ENCODE peak calls at places on chromosomes 6 and 20, in six cellular contexts. O is endodermal cell, H is body of pancreas, P is AG04450, I is foreskin fibroblast, Q is HCT116. T is an unnamed sample.
A peak's percentile ranks its signal among the peaks of the same experiment; 100 is the strongest.

GRCh38 chr20:11849270-11849920 is 68.3 kb upstream of the BTBD3 start:
- DNase-seq in O (no peak), Q (no peak), I (peak; percentile 51), P (no peak), H (no peak), T (peak; percentile 25)

GRCh38 chr6:41940759-41941279 is 789 bp downstream of the CCND3 start:
- DNase-seq in Q (no peak), H (peak; percentile 36), I (peak; percentile 71), O (peak; percentile 78), P (no peak), T (no peak)

GRCh38 chr20:57566803-57567459 is 6.0 kb downstream of the PCK1 start:
- DNase-seq in I (no peak), O (no peak), Q (no peak), P (no peak), H (no peak), T (no peak)

GRCh38 chr20:63698739-63699465 is 2.5 kb downstream of the TNFRSF6B start:
- DNase-seq in H (peak; percentile 7), P (peak; percentile 70), Q (peak; percentile 67), I (peak; percentile 91), O (peak; percentile 71), T (peak; percentile 70)

GRCh38 chr6:112485140-112485539 is 138.0 kb downstream of the RFPL4B start:
- DNase-seq in H (no peak), P (no peak), Q (no peak), I (no peak), O (no peak), T (no peak)

GRCh38 chr6:68760941-68761676 is 126.0 kb downstream of the ADGRB3 start:
- DNase-seq in P (no peak), H (no peak), I (no peak), Q (no peak), O (no peak), T (no peak)

GRCh38 chr20:36540551-36541211 is 638 bp upstream of the MYL9 start:
- DNase-seq in O (peak; percentile 68), P (no peak), H (no peak), Q (no peak), I (no peak), T (peak; percentile 5)

GRCh38 chr20:776165-776564 is 7.9 kb upstream of the SLC52A3 start:
- DNase-seq in P (no peak), I (no peak), Q (no peak), O (no peak), H (no peak), T (no peak)

GRCh38 chr6:91653954-91654843 is 1067.3 kb upstream of the MAP3K7 start:
- DNase-seq in H (no peak), Q (no peak), I (no peak), P (no peak), O (no peak), T (no peak)

GRCh38 chr6:52403627-52404026 is 16.5 kb upstream of the EFHC1 start:
- DNase-seq in I (no peak), H (peak; percentile 37), O (no peak), Q (no peak), P (no peak), T (no peak)

GRCh38 chr6:15739867-15740266 is 77.0 kb upstream of the DTNBP1 start:
- DNase-seq in I (no peak), Q (no peak), H (no peak), O (no peak), P (no peak), T (no peak)
- H3K4me3 ChIP-seq in I (no peak overlapping the region), Q (no peak overlapping the region), H (no peak overlapping the region), O (no peak overlapping the region), P (no peak overlapping the region), T (no peak overlapping the region)

GRCh38 chr20:38165089-38165965 is at the start of gene TGM2:
- DNase-seq in H (peak; percentile 85), Q (no peak), I (peak; percentile 88), O (peak; percentile 90), P (no peak), T (no peak)

GRCh38 chr20:38162149-38162548 is 2.9 kb downstream of the TGM2 start:
- DNase-seq in O (no peak), P (no peak), Q (no peak), H (no peak), I (no peak), T (no peak)

GRCh38 chr20:38164624-38165088 is 414 bp downstream of the TGM2 start:
- DNase-seq in P (no peak), I (no peak), O (no peak), H (no peak), Q (no peak), T (no peak)

GRCh38 chr20:38162878-38163875 is 1.9 kb downstream of the TGM2 start:
- DNase-seq in I (no peak), O (no peak), P (no peak), H (no peak), Q (no peak), T (no peak)

DNA sequence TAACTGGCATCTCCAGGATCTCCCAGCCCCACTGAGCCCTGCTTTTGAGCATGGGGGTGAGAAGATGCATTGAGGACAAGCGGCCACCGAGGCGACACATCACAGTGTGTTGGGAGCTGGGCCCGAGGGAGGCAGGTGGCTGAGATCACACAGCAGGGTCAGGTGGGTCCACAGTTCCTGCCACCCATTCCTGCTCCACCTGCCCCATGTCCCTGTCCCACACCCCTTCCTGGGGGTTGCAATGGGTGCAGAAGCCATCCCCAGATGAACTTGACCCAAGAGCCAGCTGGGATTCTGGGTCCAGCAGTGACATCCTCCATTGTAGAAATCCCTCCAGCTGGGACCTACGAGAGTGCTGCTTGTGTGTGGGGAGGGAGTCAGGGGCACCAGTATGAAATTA is 1.0 kb downstream of the TGM2 start:
- DNase-seq in P (no peak), Q (no peak), I (no peak), O (no peak), H (no peak), T (no peak)
- H3K4me3 ChIP-seq in P (peak overlapping the region; percentile 70), Q (no peak overlapping the region), I (no peak overlapping the region), O (no peak overlapping the region), H (no peak overlapping the region), T (no peak overlapping the region)

DNA sequence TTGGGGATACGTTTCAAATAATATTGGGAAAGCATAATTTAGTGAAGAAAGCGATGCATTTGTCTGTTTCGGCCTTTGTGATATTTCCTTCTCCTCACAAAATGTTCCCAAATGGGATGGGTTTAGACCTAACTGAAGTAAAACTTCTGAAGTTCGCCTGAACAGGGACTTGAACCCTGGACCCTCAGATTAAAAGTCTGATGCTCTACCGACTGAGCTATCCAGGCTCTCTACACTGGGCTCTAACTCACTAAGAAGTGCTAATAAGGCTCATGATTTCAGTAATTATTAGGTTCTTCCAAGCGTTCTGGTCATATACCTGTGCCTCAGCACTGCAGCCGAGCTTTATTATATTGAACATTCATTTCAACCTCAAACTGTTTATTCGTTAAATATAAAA is 118.8 kb upstream of the ZNF184 start:
- DNase-seq in H (no peak), O (peak; percentile 81), I (peak; percentile 54), Q (no peak), P (no peak), T (no peak)
- H3K4me3 ChIP-seq in H (no peak overlapping the region), O (peak overlapping the region; percentile 90), I (peak overlapping the region; percentile 39), Q (no peak overlapping the region), P (peak overlapping the region; percentile 17), T (peak overlapping the region; percentile 46)

GRCh38 chr6:164911151-164911550 is 398.3 kb downstream of the C6orf118 start:
- DNase-seq in O (no peak), I (no peak), Q (no peak), P (no peak), H (no peak), T (no peak)
- H3K4me3 ChIP-seq in O (no peak overlapping the region), I (no peak overlapping the region), Q (no peak overlapping the region), P (no peak overlapping the region), H (no peak overlapping the region), T (no peak overlapping the region)

GRCh38 chr20:47784256-47784598 is 1.1 kb downstream of the SULF2 start:
- DNase-seq in H (no peak), Q (no peak), I (no peak), O (no peak), P (no peak), T (no peak)
- H3K4me3 ChIP-seq in H (no peak overlapping the region), Q (peak overlapping the region; percentile 62), I (peak overlapping the region; percentile 71), O (peak overlapping the region; percentile 92), P (no peak overlapping the region), T (peak overlapping the region; percentile 51)

GRCh38 chr6:156783958-156784357 is 6.8 kb downstream of the ARID1B start:
- DNase-seq in P (no peak), O (no peak), I (no peak), H (no peak), Q (no peak), T (no peak)
- H3K4me3 ChIP-seq in P (no peak overlapping the region), O (peak overlapping the region; percentile 68), I (no peak overlapping the region), H (no peak overlapping the region), Q (no peak overlapping the region), T (no peak overlapping the region)

DNA sequence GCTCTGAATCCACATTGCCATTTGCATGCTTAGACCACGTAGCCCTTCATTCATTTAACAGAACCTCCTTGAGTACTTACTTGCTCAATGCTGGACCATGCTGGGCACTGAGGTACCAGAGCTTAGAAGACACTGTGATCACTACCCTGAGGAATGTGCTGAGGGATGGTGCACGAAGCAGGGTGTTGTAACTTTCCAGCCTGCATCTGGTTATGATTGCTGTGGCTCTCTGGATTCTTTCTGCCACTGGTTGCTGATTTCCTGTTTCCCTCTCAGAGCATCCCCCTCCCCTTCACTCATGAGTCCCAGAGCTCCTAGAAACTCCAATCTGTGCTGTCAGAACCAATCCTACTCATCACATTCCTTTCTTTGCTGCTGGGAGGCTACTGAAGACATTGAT is 537.4 kb downstream of the PTPRT start:
- DNase-seq in Q (no peak), H (no peak), P (no peak), O (no peak), I (no peak), T (no peak)
- H3K4me3 ChIP-seq in Q (no peak overlapping the region), H (no peak overlapping the region), P (no peak overlapping the region), O (no peak overlapping the region), I (no peak overlapping the region), T (no peak overlapping the region)